ENCODE peak calls at places on chromosome 19, in eight cellular contexts. C is pancreas; S is CD4-positive, CD25-positive, alpha-beta regulatory T cell; A is nucleus accumbens; F is neural crest cell; M is GM12865; H is kidney tubule cell; X is fibroblast of lung. D is an unnamed sample.

GRCh38 chr19:43527860-43528622 is 1.0 kb upstream of the ETHE1 start:
- DNase-seq in X (no peak), C (no peak), S (no peak), F (no peak), A (no peak), H (peak; percentile 89), M (peak; percentile 25), D (no peak)

GRCh38 chr19:28489126-28489660 is 723.8 kb downstream of the UQCRFS1 start:
- DNase-seq in C (no peak), F (no peak), H (no peak), X (no peak), M (no peak), S (no peak), A (no peak), D (no peak)

GRCh38 chr19:28544451-28545261 is 668.3 kb downstream of the UQCRFS1 start:
- DNase-seq in H (no peak), X (no peak), F (no peak), M (no peak), C (no peak), S (no peak), A (no peak), D (no peak)

GRCh38 chr19:7868671-7869452 is 5.3 kb downstream of the PRR36 start:
- DNase-seq in H (peak; percentile 82), C (peak; percentile 94), X (peak; percentile 44), S (peak; percentile 90), A (no peak), F (peak; percentile 57), M (peak; percentile 93), D (peak; percentile 52)

GRCh38 chr19:6319376-6319775 is 14.0 kb downstream of the ACER1 start:
- DNase-seq in F (no peak), S (no peak), X (no peak), H (no peak), A (no peak), C (no peak), M (no peak), D (no peak)

GRCh38 chr19:42216653-42217521 is 590 bp downstream of the DEDD2 start:
- DNase-seq in C (peak; percentile 89), F (peak; percentile 46), S (peak; percentile 34), X (peak; percentile 23), H (peak; percentile 44), A (no peak), M (peak; percentile 42), D (no peak)

GRCh38 chr19:43594710-43595604 is 977 bp downstream of the IRGQ start:
- DNase-seq in C (peak; percentile 83), A (no peak), F (peak; percentile 56), S (peak; percentile 88), M (peak; percentile 86), X (peak; percentile 60), H (peak; percentile 75), D (peak; percentile 47)

GRCh38 chr19:3056454-3057016 is 5.8 kb downstream of the TLE5 start:
- DNase-seq in S (no peak), A (no peak), M (no peak), X (no peak), C (no peak), F (no peak), H (no peak), D (no peak)

GRCh38 chr19:370641-371330 is 26.2 kb upstream of the MIER2 start:
- DNase-seq in H (no peak), X (no peak), C (no peak), A (no peak), F (no peak), M (no peak), S (no peak), D (no peak)

GRCh38 chr19:4851551-4852290 is 15.7 kb downstream of the PLIN3 start:
- DNase-seq in X (peak; percentile 51), S (peak; percentile 56), C (peak; percentile 82), A (peak; percentile 26), M (peak; percentile 85), H (peak; percentile 98), F (peak; percentile 89), D (no peak)

D was measured in putamen.